ENCODE peak calls at places on chromosomes 3 and 15, in six cellular contexts. L is HS-27A, M is activated B cell treated with CpG ODN at 0.5 μM for 24 hours, Z is neural crest cell, T is WERI-Rb-1, F is astrocyte of the cerebellum. U is an unnamed sample.

GRCh38 chr15:41891226-41891625 is 2.6 kb downstream of the SPTBN5 start:
- DNase-seq in Z (no peak), L (no peak), F (no peak), M (no peak), T (peak), U (no peak)

GRCh38 chr3:72613871-72614270 is 234.4 kb downstream of the SHQ1 start:
- DNase-seq in F (no peak), L (no peak), Z (no peak), M (no peak), T (no peak), U (no peak)

GRCh38 chr15:100650685-100651084 is 48.3 kb downstream of the ASB7 start:
- DNase-seq in Z (no peak), F (no peak), L (no peak), T (no peak), M (no peak), U (no peak)

GRCh38 chr15:56815247-56815646 is 81.9 kb upstream of the ZNF280D start:
- DNase-seq in F (no peak), T (no peak), L (no peak), M (no peak), Z (no peak), U (peak)

GRCh38 chr15:63586790-63587189 is 10.4 kb upstream of the FBXL22 start:
- DNase-seq in F (no peak), L (no peak), M (no peak), T (no peak), Z (no peak), U (no peak)

GRCh38 chr3:11155341-11156025 is 1.2 kb downstream of the HRH1 start:
- DNase-seq in M (no peak), T (peak), L (no peak), F (peak), Z (peak), U (peak)

GRCh38 chr3:29241855-29242254 is 39.0 kb upstream of the RBMS3 start:
- DNase-seq in M (no peak), Z (no peak), T (no peak), L (no peak), F (no peak), U (no peak)

GRCh38 chr3:172591876-172592771 is 68.9 kb upstream of the TNFSF10 start:
- DNase-seq in Z (no peak), M (peak), F (no peak), T (no peak), L (no peak), U (peak)

GRCh38 chr15:34795267-34796081 is at the start of gene ACTC1:
- DNase-seq in T (peak), Z (peak), F (no peak), M (no peak), L (no peak), U (peak)

GRCh38 chr15:35596261-35596660 is 50.3 kb upstream of the DPH6 start:
- DNase-seq in F (no peak), T (no peak), L (no peak), Z (no peak), M (no peak), U (no peak)

GRCh38 chr15:99707481-99708270 is 25.6 kb downstream of the LYSMD4 start:
- DNase-seq in L (no peak), T (no peak), F (no peak), M (no peak), Z (no peak), U (peak)

GRCh38 chr15:66877558-66878285 is 175.7 kb downstream of the SMAD6 start:
- DNase-seq in Z (no peak), M (no peak), L (no peak), F (no peak), T (no peak), U (no peak)

GRCh38 chr3:71101014-71101413 is 482.5 kb downstream of the FOXP1 start:
- DNase-seq in L (peak), Z (no peak), F (no peak), M (no peak), T (no peak), U (peak)

GRCh38 chr3:198071602-198072285 is 111.7 kb downstream of the LMLN start:
- DNase-seq in F (peak), T (no peak), Z (peak), L (peak), M (no peak), U (peak)

GRCh38 chr3:15453991-15454625 is 26.7 kb downstream of the EAF1 start:
- DNase-seq in L (no peak), Z (no peak), F (no peak), M (no peak), T (no peak), U (no peak)

GRCh38 chr15:77907824-77908751 is 169.4 kb downstream of the TBC1D2B start:
- DNase-seq in Z (no peak), L (peak), F (no peak), T (no peak), M (no peak), U (peak)

GRCh38 chr3:86814321-86814720 is 176.6 kb downstream of the VGLL3 start:
- DNase-seq in T (no peak), Z (no peak), M (no peak), L (no peak), F (no peak), U (peak)

GRCh38 chr3:134487406-134487805 is 1.5 kb downstream of the CEP63 start:
- DNase-seq in F (no peak), L (no peak), T (no peak), Z (no peak), M (no peak), U (no peak)

GRCh38 chr15:39149636-39150035 is 431.2 kb upstream of the THBS1 start:
- DNase-seq in L (no peak), Z (no peak), F (no peak), M (no peak), T (no peak), U (no peak)

GRCh38 chr3:122962149-122962548 is 65.4 kb downstream of the SEMA5B start:
- DNase-seq in F (no peak), T (no peak), L (no peak), Z (no peak), M (no peak), U (no peak)

GRCh38 chr3:22748453-22748852 is 454.7 kb upstream of the UBE2E2 start:
- DNase-seq in F (no peak), L (no peak), M (no peak), T (no peak), Z (no peak), U (no peak)

GRCh38 chr3:172808969-172809546 is 58.5 kb downstream of the ECT2 start:
- DNase-seq in T (no peak), L (no peak), F (peak), Z (no peak), M (no peak), U (peak)

GRCh38 chr3:129824926-129825541 is 68.5 kb downstream of the TMCC1 start:
- DNase-seq in Z (peak), M (no peak), F (peak), L (peak), T (peak), U (peak)

GRCh38 chr3:4060064-4060463 is 243.1 kb upstream of the SETMAR start:
- DNase-seq in T (no peak), Z (no peak), L (no peak), F (no peak), M (no peak), U (no peak)